ENCODE peak calls at places on chromosomes 13 and 19, in nine cellular contexts. K, E, D, Z, N, R, P, T and F are unnamed samples.

GRCh38 chr13:110109910-110110309 is 197.0 kb downstream of the COL4A1 start:
- DNase-seq in K (no peak), E (no peak), D (no peak), Z (no peak), N (no peak), R (no peak), P (no peak), T (peak; percentile 83), F (no peak)

GRCh38 chr13:25453966-25454365 is 82.2 kb downstream of the ATP8A2 start:
- DNase-seq in K (no peak), E (no peak), D (no peak), Z (no peak), N (no peak), R (no peak), P (no peak), T (no peak), F (no peak)

GRCh38 chr13:42039946-42040729 is 8.3 kb upstream of the DGKH start:
- DNase-seq in K (peak; percentile 88), E (peak; percentile 92), D (peak; percentile 75), Z (no peak), N (peak; percentile 82), R (peak; percentile 31), P (peak; percentile 87), T (peak; percentile 75), F (peak; percentile 87)

GRCh38 chr19:19362075-19362474 is 41.4 kb downstream of the MAU2 start:
- DNase-seq in K (no peak), E (no peak), D (no peak), Z (no peak), N (no peak), R (no peak), P (no peak), T (no peak), F (no peak)

GRCh38 chr13:30466358-30466714 is 600 bp upstream of the HMGB1 start:
- DNase-seq in K (peak; percentile 65), E (no peak), D (no peak), Z (no peak), N (no peak), R (no peak), P (peak; percentile 55), T (no peak), F (no peak)

GRCh38 chr19:55173717-55174409 is 6.2 kb downstream of the SYT5 start:
- DNase-seq in K (no peak), E (peak; percentile 73), D (no peak), Z (no peak), N (no peak), R (peak; percentile 56), P (peak; percentile 71), T (peak; percentile 61), F (no peak)

GRCh38 chr13:53101883-53102282 is 73.3 kb downstream of the OLFM4 start:
- DNase-seq in K (no peak), E (no peak), D (no peak), Z (no peak), N (no peak), R (no peak), P (no peak), T (no peak), F (no peak)

GRCh38 chr19:30089086-30089665 is 147.1 kb downstream of the URI1 start:
- DNase-seq in K (no peak), E (no peak), D (no peak), Z (no peak), N (no peak), R (no peak), P (no peak), T (no peak), F (no peak)

GRCh38 chr13:91955546-91956355 is 557.3 kb downstream of the GPC5 start:
- DNase-seq in K (no peak), E (no peak), D (no peak), Z (no peak), N (no peak), R (no peak), P (no peak), T (no peak), F (no peak)

GRCh38 chr13:23644527-23644926 is 74.3 kb downstream of the TNFRSF19 start:
- DNase-seq in K (no peak), E (no peak), D (no peak), Z (no peak), N (no peak), R (no peak), P (no peak), T (no peak), F (no peak)

GRCh38 chr13:113775451-113776145 is 16.6 kb downstream of the TMEM255B start:
- DNase-seq in K (no peak), E (no peak), D (no peak), Z (no peak), N (no peak), R (no peak), P (no peak), T (no peak), F (no peak)